ENCODE peak calls at places on chromosomes 3 and 15, in six cellular contexts. J is PC-3, X is fibroblast of lung, I is stomach, Q is mammary epithelial cell, F is colonic mucosa. Y is an unnamed sample.

GRCh38 chr3:146166450-146167222 is 5.7 kb upstream of the PLOD2 start:
- DNase-seq in J (peak), X (peak), I (no peak), Q (peak), F (no peak), Y (peak)

GRCh38 chr15:74173545-74174215 is at the start of gene ISLR:
- DNase-seq in J (no peak), X (peak), I (no peak), Q (no peak), F (no peak), Y (no peak)

GRCh38 chr3:179069762-179070390 is 1.7 kb downstream of the ZMAT3 start:
- DNase-seq in J (no peak), X (peak), I (no peak), Q (peak), F (no peak), Y (no peak)

GRCh38 chr3:72719137-72719536 is 129.1 kb downstream of the SHQ1 start:
- DNase-seq in J (no peak), X (no peak), I (no peak), Q (no peak), F (no peak), Y (no peak)

GRCh38 chr3:147699175-147699838 is 290.1 kb downstream of the ZIC1 start:
- DNase-seq in J (peak), X (peak), I (no peak), Q (peak), F (no peak), Y (peak)

GRCh38 chr15:47194718-47195117 is 522.6 kb upstream of the SEMA6D start:
- DNase-seq in J (peak), X (peak), I (no peak), Q (peak), F (no peak), Y (no peak)

GRCh38 chr3:100103558-100104441 is 10.5 kb downstream of the FILIP1L start:
- DNase-seq in J (peak), X (peak), I (peak), Q (peak), F (no peak), Y (no peak)

GRCh38 chr3:172201136-172201989 is 162.0 kb downstream of the FNDC3B start:
- DNase-seq in J (no peak), X (peak), I (peak), Q (peak), F (peak), Y (no peak)

GRCh38 chr3:189605717-189606116 is 25.5 kb upstream of the TP63 start:
- DNase-seq in J (no peak), X (no peak), I (no peak), Q (no peak), F (no peak), Y (no peak)

GRCh38 chr3:57199895-57200297 is at the start of gene HESX1:
- DNase-seq in J (no peak), X (no peak), I (no peak), Q (no peak), F (no peak), Y (no peak)

GRCh38 chr15:85746641-85747040 is 48.1 kb downstream of the KLHL25 start:
- DNase-seq in J (no peak), X (no peak), I (no peak), Q (no peak), F (no peak), Y (no peak)

GRCh38 chr3:148962513-148962912 is 28.8 kb upstream of the GYG1 start:
- DNase-seq in J (peak), X (peak), I (no peak), Q (peak), F (no peak), Y (peak)

GRCh38 chr15:23415321-23415865 is 31.6 kb downstream of the GOLGA6L2 start:
- DNase-seq in J (no peak), X (no peak), I (no peak), Q (no peak), F (no peak), Y (no peak)

GRCh38 chr3:101938262-101938847 is 89.0 kb downstream of the NFKBIZ start:
- DNase-seq in J (no peak), X (no peak), I (no peak), Q (no peak), F (no peak), Y (no peak)

GRCh38 chr3:14467723-14468620 is 65.6 kb downstream of the SLC6A6 start:
- DNase-seq in J (peak), X (peak), I (peak), Q (no peak), F (peak), Y (no peak)

GRCh38 chr15:39438795-39439577 is 141.9 kb upstream of the THBS1 start:
- DNase-seq in J (peak), X (no peak), I (no peak), Q (no peak), F (no peak), Y (no peak)

GRCh38 chr15:74988007-74988800 is 7.2 kb upstream of the SCAMP5 start:
- DNase-seq in J (peak), X (peak), I (peak), Q (peak), F (peak), Y (no peak)

GRCh38 chr3:4983739-4984510 is 4.7 kb downstream of the BHLHE40 start:
- DNase-seq in J (peak), X (peak), I (peak), Q (peak), F (peak), Y (no peak)

GRCh38 chr3:141229132-141229531 is 2.5 kb upstream of the PXYLP1 start:
- DNase-seq in J (no peak), X (no peak), I (no peak), Q (no peak), F (no peak), Y (no peak)

GRCh38 chr3:100396967-100397366 is 3.9 kb downstream of the TOMM70 start:
- DNase-seq in J (no peak), X (no peak), I (no peak), Q (no peak), F (no peak), Y (no peak)

GRCh38 chr15:63189955-63190691 is 717 bp downstream of the RAB8B start:
- DNase-seq in J (no peak), X (no peak), I (no peak), Q (no peak), F (peak), Y (no peak)

GRCh38 chr3:108489776-108490175 is 20.6 kb downstream of the MYH15 start:
- DNase-seq in J (peak), X (peak), I (no peak), Q (peak), F (peak), Y (no peak)

GRCh38 chr15:49190586-49190985 is 20.5 kb downstream of the GALK2 start:
- DNase-seq in J (no peak), X (no peak), I (no peak), Q (no peak), F (no peak), Y (no peak)

GRCh38 chr3:50090985-50091384 is 2.3 kb downstream of the RBM5 start:
- DNase-seq in J (no peak), X (no peak), I (no peak), Q (no peak), F (no peak), Y (no peak)

GRCh38 chr3:149621218-149622005 is 36.4 kb downstream of the WWTR1 start:
- DNase-seq in J (peak), X (peak), I (no peak), Q (peak), F (no peak), Y (no peak)

GRCh38 chr15:88651971-88652370 is 13.2 kb downstream of the ISG20 start:
- DNase-seq in J (no peak), X (no peak), I (no peak), Q (no peak), F (peak), Y (no peak)

GRCh38 chr15:49927462-49927861 is 191.6 kb downstream of the ATP8B4 start:
- DNase-seq in J (no peak), X (peak), I (no peak), Q (no peak), F (no peak), Y (no peak)

GRCh38 chr3:171809513-171810277 is 588 bp downstream of the PLD1 start:
- DNase-seq in J (peak), X (peak), I (peak), Q (peak), F (peak), Y (no peak)

GRCh38 chr3:197501879-197502620 is 53.7 kb downstream of the BDH1 start:
- DNase-seq in J (peak), X (peak), I (peak), Q (peak), F (peak), Y (peak)

GRCh38 chr3:5013021-5013906 is 34.0 kb downstream of the BHLHE40 start:
- DNase-seq in J (peak), X (peak), I (peak), Q (peak), F (peak), Y (no peak)

GRCh38 chr15:35112346-35112745 is 27.3 kb upstream of the NANOGP8 start:
- DNase-seq in J (no peak), X (no peak), I (no peak), Q (no peak), F (no peak), Y (no peak)

GRCh38 chr3:186571644-186572013 is 1.1 kb downstream of the DNAJB11 start:
- DNase-seq in J (no peak), X (no peak), I (no peak), Q (no peak), F (no peak), Y (no peak)

GRCh38 chr3:28053759-28054158 is 187.7 kb upstream of the CMC1 start:
- DNase-seq in J (peak), X (peak), I (no peak), Q (peak), F (no peak), Y (peak)

GRCh38 chr3:70849911-70850699 is 537.7 kb upstream of the MDFIC2 start:
- DNase-seq in J (peak), X (peak), I (no peak), Q (peak), F (peak), Y (no peak)

GRCh38 chr3:192884831-192885356 is 32.8 kb downstream of the MB21D2 start:
- DNase-seq in J (peak), X (no peak), I (no peak), Q (no peak), F (no peak), Y (no peak)

GRCh38 chr3:114299421-114299820 is 5.6 kb downstream of the TIGIT start:
- DNase-seq in J (peak), X (no peak), I (no peak), Q (no peak), F (no peak), Y (no peak)

GRCh38 chr3:130896101-130896500 is 2.2 kb downstream of the ATP2C1 start:
- DNase-seq in J (no peak), X (no peak), I (no peak), Q (no peak), F (no peak), Y (no peak)

GRCh38 chr15:45386420-45386819 is 8.1 kb upstream of the GATM start:
- DNase-seq in J (no peak), X (no peak), I (no peak), Q (peak), F (no peak), Y (no peak)

GRCh38 chr3:124451655-124452317 is 278.5 kb upstream of the UMPS start:
- DNase-seq in J (no peak), X (no peak), I (no peak), Q (no peak), F (no peak), Y (no peak)
- H3K27ac ChIP-seq in J (no peak), X (no peak), I (no peak), Q (no peak), F (no peak), Y (no peak)

GRCh38 chr3:195717852-195718476 is 2.8 kb upstream of the MUC20 start:
- DNase-seq in J (no peak), X (no peak), I (no peak), Q (no peak), F (no peak), Y (no peak)
- H3K27ac ChIP-seq in J (no peak), X (no peak), I (no peak), Q (no peak), F (no peak), Y (no peak)

DNA sequence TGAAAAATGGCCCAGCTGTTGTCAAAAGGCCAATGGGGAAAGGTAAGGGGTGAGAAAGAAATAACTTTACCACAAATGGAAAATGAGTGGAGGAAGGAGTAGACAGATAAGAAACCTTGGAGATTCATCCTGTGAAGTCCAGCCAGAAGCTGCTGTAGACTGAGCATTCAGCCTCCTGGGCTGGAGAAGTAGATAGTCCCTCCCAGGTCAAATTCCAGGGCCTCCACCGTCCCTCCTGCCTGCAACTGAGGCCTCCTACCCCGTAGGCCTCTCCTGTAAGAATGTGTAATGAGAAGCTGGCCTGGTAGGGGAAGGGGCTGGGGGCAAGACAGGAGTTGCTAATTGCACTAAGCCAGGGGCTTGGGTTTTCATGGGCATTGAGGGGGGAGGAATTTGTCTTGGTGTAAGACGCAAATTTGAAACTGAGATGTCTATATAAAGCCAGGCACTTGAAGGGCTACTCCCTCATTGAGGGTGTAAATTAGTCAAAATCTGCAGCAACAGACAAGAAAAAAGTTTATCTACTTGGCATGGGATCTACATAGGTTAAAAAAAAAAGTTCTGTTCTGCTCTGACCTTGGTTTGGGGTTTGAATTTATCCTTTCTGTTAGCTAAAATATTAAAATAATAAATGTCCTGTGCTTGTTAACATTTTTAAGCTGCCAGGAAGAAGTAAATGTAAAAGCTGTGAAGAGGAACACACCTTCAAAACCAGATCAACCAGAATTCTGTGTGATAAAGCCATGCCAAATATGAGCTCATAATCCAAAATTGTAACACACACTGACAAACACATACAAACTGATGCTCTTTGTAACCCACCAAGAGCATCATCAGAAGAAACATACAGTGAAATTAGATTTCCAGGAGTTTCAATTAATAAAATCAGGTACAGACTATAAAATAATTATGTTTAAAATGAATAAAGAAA is 1.7 kb upstream of the RBP2 start:
- DNase-seq in J (peak), X (no peak), I (no peak), Q (no peak), F (peak), Y (no peak)
- H3K27ac ChIP-seq in J (no peak), X (no peak), I (no peak), Q (no peak), F (no peak), Y (peak)

DNA sequence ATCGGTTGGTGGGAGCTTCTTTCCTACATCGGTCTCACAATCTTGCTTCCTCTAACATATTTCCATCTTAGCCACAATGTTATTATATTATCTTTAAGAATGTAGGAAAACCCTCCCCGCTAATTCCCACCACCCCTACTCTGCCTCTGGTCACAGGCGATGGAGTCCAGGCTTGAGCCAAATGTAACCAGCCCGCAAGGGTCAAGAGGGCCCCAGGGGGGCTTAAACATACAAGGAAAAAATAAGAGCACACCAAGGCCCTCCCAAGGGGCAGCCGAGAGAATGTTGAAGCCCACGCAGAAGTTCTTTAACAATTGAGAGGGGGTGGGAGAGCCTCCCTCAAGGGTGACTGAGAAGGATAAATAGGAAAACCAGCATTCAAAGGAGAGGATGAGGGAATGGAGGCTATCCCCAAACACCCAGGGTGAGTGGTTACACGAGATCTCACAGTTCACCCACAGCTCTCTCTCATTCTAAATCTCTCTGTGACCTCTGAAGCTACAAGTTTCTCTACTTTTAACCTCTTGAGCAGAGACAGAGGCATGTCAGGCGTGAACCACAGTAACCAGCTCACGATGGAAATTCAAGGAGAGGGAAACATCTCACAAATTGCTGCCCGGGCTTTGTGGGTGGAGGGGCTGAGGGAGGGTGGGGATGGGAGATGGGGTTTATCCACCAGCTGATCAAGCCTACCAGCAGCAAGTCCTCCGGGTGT is 31.4 kb upstream of the UACA start:
- DNase-seq in J (no peak), X (peak), I (no peak), Q (no peak), F (no peak), Y (no peak)
- H3K27ac ChIP-seq in J (peak), X (peak), I (peak), Q (peak), F (no peak), Y (peak)

Y was measured in epithelial cell of prostate.